ENCODE peak calls at places on chromosomes 3 and 15, in four cellular contexts. Y, C, A and I are unnamed samples.

GRCh38 chr15:83365370-83365938 is 81.0 kb upstream of the BNC1 start:
- DNase-seq in A (no peak), Y (no peak), C (no peak), I (no peak)

GRCh38 chr15:31803388-31803884 is 226.9 kb upstream of the CHRNA7 start:
- DNase-seq in A (no peak), Y (no peak), C (no peak), I (no peak)

GRCh38 chr3:170323371-170323770 is 34.1 kb upstream of the SKIL start:
- DNase-seq in C (peak), Y (no peak), A (no peak), I (no peak)

GRCh38 chr15:98548172-98548971 is 100.0 kb upstream of the IGF1R start:
- DNase-seq in Y (no peak), C (no peak), A (peak), I (peak)

GRCh38 chr15:31481157-31481556 is 154.5 kb downstream of the KLF13 start:
- DNase-seq in C (no peak), Y (no peak), A (no peak), I (no peak)

GRCh38 chr15:42707068-42707467 is 29.9 kb downstream of the CDAN1 start:
- DNase-seq in Y (no peak), C (no peak), A (no peak), I (no peak)

GRCh38 chr3:187186801-187187421 is 10.4 kb upstream of the RTP1 start:
- DNase-seq in Y (no peak), C (peak), A (no peak), I (no peak)

GRCh38 chr15:101250931-101251829 is 668 bp downstream of the CHSY1 start:
- DNase-seq in C (no peak), A (no peak), Y (no peak), I (no peak)

GRCh38 chr3:98561727-98562521 is 30.1 kb downstream of the GPR15 start:
- DNase-seq in C (no peak), A (no peak), Y (no peak), I (no peak)

GRCh38 chr15:52491460-52491859 is 37.2 kb downstream of the MYO5A start:
- DNase-seq in A (no peak), C (no peak), Y (no peak), I (no peak)

GRCh38 chr15:34341922-34342736 is 807 bp downstream of the NOP10 start:
- DNase-seq in C (no peak), Y (no peak), A (no peak), I (no peak)

GRCh38 chr15:73318463-73319351 is 50.1 kb downstream of the HCN4 start:
- DNase-seq in Y (no peak), A (no peak), C (no peak), I (no peak)

GRCh38 chr3:40387001-40387894 is at the start of gene ENTPD3:
- DNase-seq in C (no peak), A (peak), Y (no peak), I (peak)

GRCh38 chr3:172751188-172751571 is 654 bp downstream of the ECT2 start:
- DNase-seq in A (no peak), C (no peak), Y (no peak), I (no peak)

GRCh38 chr3:33388374-33389100 is 51.7 kb downstream of the UBP1 start:
- DNase-seq in Y (no peak), C (no peak), A (no peak), I (no peak)

GRCh38 chr15:29031502-29032228 is 145.9 kb downstream of the APBA2 start:
- DNase-seq in C (no peak), Y (no peak), A (no peak), I (no peak)

GRCh38 chr3:8702560-8702959 is 31.0 kb upstream of the CAV3 start:
- DNase-seq in C (no peak), A (no peak), Y (no peak), I (no peak)

GRCh38 chr15:96270581-96271172 is 59.8 kb upstream of the NR2F2 start:
- DNase-seq in A (no peak), C (peak), Y (no peak), I (no peak)

GRCh38 chr15:57551717-57552677 is 39.7 kb upstream of the MYZAP start:
- DNase-seq in C (peak), Y (no peak), A (peak), I (peak)

GRCh38 chr3:179020112-179020511 is 51.5 kb downstream of the ZMAT3 start:
- DNase-seq in A (no peak), C (no peak), Y (no peak), I (no peak)

GRCh38 chr3:4754180-4755086 is 224.8 kb upstream of the BHLHE40 start:
- DNase-seq in C (no peak), A (no peak), Y (peak), I (no peak)

GRCh38 chr3:464255-464654 is 267.7 kb downstream of the CHL1 start:
- DNase-seq in A (no peak), Y (no peak), C (no peak), I (no peak)

GRCh38 chr15:75089781-75090734 is 66.7 kb downstream of the PPCDC start:
- DNase-seq in A (no peak), C (no peak), Y (no peak), I (no peak)

GRCh38 chr3:58188921-58189451 is 21.8 kb downstream of the DNASE1L3 start:
- DNase-seq in Y (no peak), A (no peak), C (peak), I (no peak)

GRCh38 chr3:65625310-65625709 is 413.4 kb downstream of the MAGI1 start:
- DNase-seq in A (no peak), C (no peak), Y (no peak), I (no peak)

GRCh38 chr3:56887402-56888025 is 85.8 kb upstream of the ARHGEF3 start:
- DNase-seq in Y (no peak), C (no peak), A (no peak), I (no peak)

GRCh38 chr15:42155546-42156265 is 730 bp downstream of the PLA2G4F start:
- DNase-seq in C (no peak), A (no peak), Y (no peak), I (no peak)

GRCh38 chr3:122629763-122630162 is 50.9 kb upstream of the PARP14 start:
- DNase-seq in Y (no peak), A (no peak), C (no peak), I (no peak)

GRCh38 chr3:149969110-149969944 is 1.4 kb downstream of the PFN2 start:
- DNase-seq in Y (no peak), C (peak), A (peak), I (peak)

GRCh38 chr3:64082917-64083587 is 59.8 kb upstream of the PSMD6 start:
- DNase-seq in Y (no peak), C (no peak), A (no peak), I (no peak)

GRCh38 chr3:80556728-80557127 is 788.9 kb upstream of the ROBO1 start:
- DNase-seq in Y (no peak), A (no peak), C (no peak), I (no peak)

GRCh38 chr15:57861039-57861638 is 154.6 kb downstream of the POLR2M start:
- DNase-seq in A (no peak), C (peak), Y (peak), I (peak)

GRCh38 chr3:154971771-154972326 is 108.3 kb upstream of the MME start:
- DNase-seq in C (no peak), A (no peak), Y (no peak), I (no peak)

GRCh38 chr3:46489875-46490274 is 7.9 kb upstream of the RTP3 start:
- DNase-seq in C (no peak), A (no peak), Y (no peak), I (no peak)

GRCh38 chr3:46491089-46492070 is 6.4 kb upstream of the RTP3 start:
- DNase-seq in C (no peak), A (no peak), Y (no peak), I (no peak)

GRCh38 chr3:46490338-46491084 is 7.3 kb upstream of the RTP3 start:
- DNase-seq in Y (no peak), A (no peak), C (no peak), I (no peak)

GRCh38 chr3:46489406-46489805 is 8.4 kb upstream of the RTP3 start:
- DNase-seq in A (no peak), C (no peak), Y (no peak), I (no peak)

DNA sequence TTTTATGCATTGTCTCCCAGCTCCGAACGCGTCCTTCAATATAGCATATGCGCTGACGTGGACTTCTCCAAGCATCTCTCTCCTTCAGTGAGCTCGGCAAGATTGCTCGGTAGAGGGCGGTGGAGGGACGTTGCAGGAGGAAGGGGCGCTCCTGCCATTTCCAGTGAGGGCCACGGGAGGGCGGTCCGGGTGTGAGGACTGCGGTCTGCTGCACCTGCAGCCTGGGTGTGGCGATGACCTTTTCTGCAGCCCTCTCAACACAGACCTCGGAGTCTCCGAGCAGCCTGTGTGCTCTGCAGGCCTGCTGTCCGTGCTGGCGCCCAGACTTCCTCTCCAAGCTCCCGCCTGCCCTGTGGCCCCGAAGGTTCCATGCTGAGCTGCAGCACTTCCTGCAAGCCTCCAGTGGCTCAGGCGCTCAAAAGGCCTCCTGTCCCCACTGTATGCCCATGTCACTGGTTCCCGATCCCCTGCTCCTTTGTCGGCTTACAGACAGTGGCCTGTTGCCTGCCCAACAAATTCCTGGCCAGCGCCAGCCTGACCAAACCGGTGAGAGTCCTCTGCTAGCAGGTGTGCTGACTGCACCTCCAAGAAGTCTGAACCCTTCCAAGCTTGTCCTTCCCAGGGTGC is 8.9 kb upstream of the RTP3 start:
- DNase-seq in C (peak), Y (peak), A (peak), I (peak)
- H3K9ac ChIP-seq in C (no peak), Y (no peak), A (no peak), I (no peak)

DNA sequence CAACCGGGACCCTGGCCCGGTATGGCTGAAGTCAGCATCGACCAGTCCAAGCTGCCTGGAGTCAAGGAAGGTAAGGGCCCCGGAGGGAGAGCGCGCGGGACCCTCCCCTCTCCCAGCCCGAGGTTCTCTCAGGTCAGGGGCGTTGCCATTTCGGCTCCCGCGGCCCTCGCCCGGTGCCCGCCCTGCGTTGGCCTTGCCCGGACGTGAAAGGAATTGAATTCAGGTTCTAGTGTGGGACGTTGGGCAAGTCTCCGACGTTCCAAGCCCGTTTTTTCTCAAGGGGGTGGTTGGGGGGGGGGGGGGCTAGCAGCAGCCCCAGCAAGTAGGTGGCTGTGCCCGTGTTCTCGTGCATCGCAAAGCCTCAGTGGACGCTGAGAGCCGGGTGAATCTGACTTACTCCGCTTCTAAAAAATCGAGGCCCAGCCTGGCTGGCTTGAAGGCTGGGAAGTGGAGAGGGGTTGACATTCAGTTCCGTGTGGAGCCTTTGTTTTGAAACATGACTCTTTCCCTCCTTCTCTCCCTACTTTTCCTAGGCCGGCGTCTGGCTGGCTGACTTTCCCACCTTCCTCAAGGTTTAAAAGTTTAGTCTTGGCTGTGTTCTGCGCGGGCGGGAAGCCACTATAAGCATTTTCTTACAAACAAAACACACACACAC is 545 bp downstream of the UTS2B start:
- DNase-seq in Y (no peak), A (no peak), C (peak), I (no peak)
- H3K4me3 ChIP-seq in Y (peak), A (peak), C (peak), I (peak)

DNA sequence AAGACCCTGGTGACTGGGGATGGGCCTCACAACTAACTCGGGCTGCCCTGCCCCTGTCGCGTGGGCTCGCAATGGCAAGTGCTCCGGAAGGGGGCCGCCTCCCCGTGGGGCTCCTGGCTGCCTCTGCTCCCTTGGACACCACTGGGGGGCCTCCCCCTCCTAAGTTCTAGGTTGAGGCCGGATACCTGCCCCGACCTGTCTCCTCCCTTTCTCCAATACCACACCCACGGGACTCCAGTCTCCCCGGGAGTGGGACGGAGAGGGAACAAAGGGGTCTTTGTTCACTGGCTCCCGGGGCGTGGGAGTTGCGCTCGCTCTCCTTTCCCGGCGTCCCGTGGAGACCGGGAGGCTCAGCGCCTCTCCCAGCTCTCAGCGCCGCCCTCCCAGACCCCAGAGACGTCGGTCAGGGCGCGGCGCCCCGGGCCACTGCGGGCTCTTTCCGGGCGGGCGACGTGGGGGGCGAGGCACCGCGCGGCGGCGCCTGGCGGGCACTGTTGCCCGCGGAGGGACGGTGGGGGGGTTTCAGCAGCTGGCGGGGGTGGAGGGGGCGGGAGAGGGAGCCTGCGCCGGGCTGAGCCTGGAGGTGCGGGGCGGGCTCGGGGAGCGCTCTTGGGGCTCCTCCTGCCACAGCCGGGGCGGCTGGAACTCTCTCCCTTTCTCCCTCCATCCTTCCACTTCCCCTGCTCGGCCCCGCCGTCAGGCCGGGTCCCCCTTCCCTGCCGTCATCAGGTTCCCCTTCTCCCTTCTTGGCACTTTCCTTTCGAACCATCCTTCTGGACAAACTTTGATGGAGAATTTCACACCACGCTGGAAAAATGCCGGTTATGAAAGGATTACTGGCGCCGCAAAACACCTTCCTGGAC is at the start of gene KCNH8:
- DNase-seq in A (no peak), C (no peak), Y (no peak), I (no peak)
- TF ChIP-seq SUZ12 in A (peak), C (no peak), Y (no peak), I (no peak)

GRCh38 chr15:39555885-39556284 is 25.0 kb upstream of the THBS1 start:
- DNase-seq in C (no peak), A (no peak), Y (no peak), I (no peak)
- H3K9ac ChIP-seq in C (no peak), A (no peak), Y (no peak), I (no peak)

GRCh38 chr15:85500729-85501128 is 120.3 kb downstream of the AKAP13 start:
- DNase-seq in Y (no peak), C (no peak), A (no peak), I (no peak)

GRCh38 chr15:85499498-85499897 is 119.1 kb downstream of the AKAP13 start:
- DNase-seq in Y (no peak), C (no peak), A (no peak), I (no peak)

GRCh38 chr15:85500060-85500708 is 119.8 kb downstream of the AKAP13 start:
- DNase-seq in A (no peak), Y (no peak), C (no peak), I (no peak)

GRCh38 chr15:85496551-85497545 is 116.4 kb downstream of the AKAP13 start:
- DNase-seq in A (no peak), Y (no peak), C (peak), I (no peak)

DNA sequence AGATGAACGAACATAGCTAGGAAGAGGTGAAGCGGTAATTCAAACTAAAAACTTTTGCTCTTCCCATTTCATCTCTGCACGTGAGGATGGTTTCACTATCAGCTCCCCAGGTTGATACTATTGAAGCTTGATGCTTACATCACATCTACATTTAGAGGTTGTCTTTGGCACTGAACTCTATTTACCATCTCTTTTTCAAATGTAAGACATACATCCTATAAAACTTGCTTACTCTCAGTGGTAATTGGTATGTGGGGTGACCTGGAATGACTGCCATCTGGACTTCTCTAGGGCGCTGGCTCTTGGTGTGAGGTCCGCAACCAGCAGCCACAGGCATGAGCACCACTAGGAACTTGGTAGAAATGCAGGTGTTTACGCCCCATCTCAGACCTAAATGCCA is 118.1 kb downstream of the AKAP13 start:
- DNase-seq in A (no peak), C (no peak), Y (no peak), I (no peak)
- H3K4me3 ChIP-seq in A (no peak), C (no peak), Y (no peak), I (no peak)